ENCODE peak calls at places on chromosomes 5 and 9, in four cellular contexts. One of them, this sample, is unnamed.

GRCh38 chr5:120684749-120685415 is 220.8 kb downstream of the PRR16 start:
- DNase-seq in heart left ventricle: no peak
- DNase-seq in HCT116: no peak
- DNase-seq in IMR-90: peak
- DNase-seq in this sample: no peak

GRCh38 chr5:44387911-44388310 is 1.3 kb downstream of the FGF10 start:
- DNase-seq in heart left ventricle: peak
- DNase-seq in HCT116: no peak
- DNase-seq in IMR-90: no peak
- DNase-seq in this sample: no peak

GRCh38 chr5:37774912-37775483 is 64.8 kb downstream of the GDNF start:
- DNase-seq in heart left ventricle: no peak
- DNase-seq in HCT116: peak
- DNase-seq in IMR-90: peak
- DNase-seq in this sample: peak

GRCh38 chr5:95142145-95142544 is 142.7 kb downstream of the MCTP1 start:
- DNase-seq in heart left ventricle: no peak
- DNase-seq in HCT116: no peak
- DNase-seq in IMR-90: no peak
- DNase-seq in this sample: no peak

GRCh38 chr5:121780406-121780805 is 71.3 kb upstream of the FTMT start:
- DNase-seq in heart left ventricle: no peak
- DNase-seq in HCT116: no peak
- DNase-seq in IMR-90: no peak
- DNase-seq in this sample: no peak

GRCh38 chr9:33942471-33943083 is 106.1 kb downstream of the UBAP2 start:
- DNase-seq in heart left ventricle: no peak
- DNase-seq in HCT116: no peak
- DNase-seq in IMR-90: peak
- DNase-seq in this sample: no peak

GRCh38 chr5:167244583-167244982 is 1046.9 kb upstream of the WWC1 start:
- DNase-seq in heart left ventricle: no peak
- DNase-seq in HCT116: no peak
- DNase-seq in IMR-90: no peak
- DNase-seq in this sample: no peak

GRCh38 chr5:34055671-34056070 is 12.7 kb upstream of the C1QTNF3 start:
- DNase-seq in heart left ventricle: no peak
- DNase-seq in HCT116: no peak
- DNase-seq in IMR-90: no peak
- DNase-seq in this sample: no peak

GRCh38 chr9:110502842-110503241 is 76.7 kb downstream of the SVEP1 start:
- DNase-seq in heart left ventricle: no peak
- DNase-seq in HCT116: no peak
- DNase-seq in IMR-90: peak
- DNase-seq in this sample: no peak

GRCh38 chr5:56110646-56111403 is 116.1 kb upstream of the IL6ST start:
- DNase-seq in heart left ventricle: no peak
- DNase-seq in HCT116: no peak
- DNase-seq in IMR-90: peak
- DNase-seq in this sample: no peak

GRCh38 chr5:145697251-145698016 is 137.7 kb downstream of the PRELID2 start:
- DNase-seq in heart left ventricle: no peak
- DNase-seq in HCT116: peak
- DNase-seq in IMR-90: peak
- DNase-seq in this sample: no peak

GRCh38 chr9:36470891-36471290 is 70.8 kb upstream of the RNF38 start:
- DNase-seq in heart left ventricle: peak
- DNase-seq in HCT116: no peak
- DNase-seq in IMR-90: peak
- DNase-seq in this sample: peak

GRCh38 chr5:139137703-139138102 is 60.5 kb downstream of the SIL1 start:
- DNase-seq in heart left ventricle: no peak
- DNase-seq in HCT116: peak
- DNase-seq in IMR-90: peak
- DNase-seq in this sample: no peak

GRCh38 chr5:2515180-2515809 is 236.2 kb downstream of the IRX2 start:
- DNase-seq in heart left ventricle: no peak
- DNase-seq in HCT116: no peak
- DNase-seq in IMR-90: no peak
- DNase-seq in this sample: no peak

GRCh38 chr9:34049630-34050384 is 1.1 kb upstream of the UBAP2 start:
- DNase-seq in heart left ventricle: no peak
- DNase-seq in HCT116: no peak
- DNase-seq in IMR-90: no peak
- DNase-seq in this sample: no peak

GRCh38 chr5:171309526-171310333 is 682 bp downstream of the TLX3 start:
- DNase-seq in heart left ventricle: no peak
- DNase-seq in HCT116: peak
- DNase-seq in IMR-90: no peak
- DNase-seq in this sample: no peak

GRCh38 chr9:87464992-87465378 is 32.7 kb upstream of the DAPK1 start:
- DNase-seq in heart left ventricle: no peak
- DNase-seq in HCT116: no peak
- DNase-seq in IMR-90: no peak
- DNase-seq in this sample: no peak

GRCh38 chr9:132114102-132114707 is 34.5 kb upstream of the MED27 start:
- DNase-seq in heart left ventricle: peak
- DNase-seq in HCT116: no peak
- DNase-seq in IMR-90: peak
- DNase-seq in this sample: peak

GRCh38 chr5:68419101-68419636 is 203.6 kb downstream of the PIK3R1 start:
- DNase-seq in heart left ventricle: no peak
- DNase-seq in HCT116: no peak
- DNase-seq in IMR-90: no peak
- DNase-seq in this sample: no peak

GRCh38 chr9:16516887-16517286 is 353.6 kb downstream of the BNC2 start:
- DNase-seq in heart left ventricle: no peak
- DNase-seq in HCT116: no peak
- DNase-seq in IMR-90: peak
- DNase-seq in this sample: no peak
- H3K27ac ChIP-seq in heart left ventricle: peak
- H3K27ac ChIP-seq in HCT116: no peak
- H3K27ac ChIP-seq in IMR-90: peak
- H3K27ac ChIP-seq in this sample: no peak

GRCh38 chr5:135135530-135136201 is 101.6 kb upstream of the PITX1 start:
- DNase-seq in heart left ventricle: no peak
- DNase-seq in HCT116: peak
- DNase-seq in IMR-90: peak
- DNase-seq in this sample: peak
- TF ChIP-seq POLR2A in heart left ventricle: no peak
- TF ChIP-seq POLR2A in HCT116: no peak
- TF ChIP-seq POLR2A in IMR-90: no peak
- TF ChIP-seq POLR2A in this sample: no peak

GRCh38 chr5:132204330-132204729 is 23.3 kb downstream of the P4HA2 start:
- DNase-seq in heart left ventricle: no peak
- DNase-seq in HCT116: no peak
- DNase-seq in IMR-90: no peak
- DNase-seq in this sample: no peak
- TF ChIP-seq CTCF in heart left ventricle: no peak
- TF ChIP-seq CTCF in HCT116: no peak
- TF ChIP-seq CTCF in IMR-90: no peak
- TF ChIP-seq CTCF in this sample: no peak

DNA sequence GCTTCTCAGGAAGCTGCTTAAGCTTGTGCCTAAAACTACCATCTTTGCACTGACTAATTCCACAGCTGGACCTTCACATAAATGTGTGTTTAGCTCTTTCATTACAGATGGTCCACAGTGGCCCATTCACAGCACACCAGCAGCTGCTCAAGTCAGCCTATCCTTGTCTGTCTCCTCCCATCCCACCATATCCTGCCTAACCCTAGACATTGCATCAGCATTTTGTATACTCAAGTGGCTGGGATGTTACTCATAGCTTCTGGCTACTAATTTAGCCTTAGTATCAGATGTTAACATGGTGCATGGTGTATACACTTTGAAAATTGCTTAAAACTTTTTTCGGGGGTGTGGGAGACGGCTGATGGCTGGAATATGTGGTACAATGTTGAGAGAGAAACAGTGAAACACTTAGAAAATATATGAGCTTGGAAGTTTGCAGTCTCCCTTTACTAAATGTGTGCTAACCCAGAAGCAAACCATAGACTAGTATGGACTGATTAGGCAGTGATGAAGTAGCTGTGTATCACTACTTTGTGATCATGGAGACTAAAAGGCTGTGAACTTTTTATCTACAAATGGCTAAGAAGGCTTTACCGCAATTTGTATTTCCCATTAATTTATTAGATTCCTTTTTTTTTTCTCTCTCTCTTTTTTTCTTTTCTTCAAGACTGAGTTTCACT is 83.1 kb downstream of the JMY start:
- DNase-seq in heart left ventricle: no peak
- DNase-seq in HCT116: peak
- DNase-seq in IMR-90: peak
- DNase-seq in this sample: no peak
- H3K27ac ChIP-seq in heart left ventricle: no peak
- H3K27ac ChIP-seq in HCT116: no peak
- H3K27ac ChIP-seq in IMR-90: peak
- H3K27ac ChIP-seq in this sample: no peak

GRCh38 chr5:42992035-42992570 is 48.0 kb downstream of the ANXA2R start:
- DNase-seq in heart left ventricle: peak
- DNase-seq in HCT116: peak
- DNase-seq in IMR-90: peak
- DNase-seq in this sample: peak
- TF ChIP-seq POLR2A in heart left ventricle: no peak
- TF ChIP-seq POLR2A in HCT116: no peak
- TF ChIP-seq POLR2A in IMR-90: peak
- TF ChIP-seq POLR2A in this sample: no peak